ENCODE peak calls at places on chromosome 6, in four cellular contexts. Z is uterus, O is heart right ventricle, L is thoracic aorta. A is an unnamed sample. For H3K4me1, the result is how much of the 10 kb centered on the place peaks cover.

GRCh38 chr6:97177905-97178304 is 105.1 kb downstream of the MMS22L start:
- DNase-seq in Z (no peak), O (no peak), L (no peak), A (no peak)

GRCh38 chr6:115838763-115839401 is 221.8 kb downstream of the FRK start:
- DNase-seq in Z (no peak), O (no peak), L (no peak), A (no peak)

GRCh38 chr6:161922631-161923119 is 648.8 kb upstream of the AGPAT4 start:
- DNase-seq in Z (no peak), O (peak), L (no peak), A (peak)

GRCh38 chr6:166422201-166422940 is 39.6 kb upstream of the MPC1 start:
- DNase-seq in Z (no peak), O (no peak), L (no peak), A (no peak)

GRCh38 chr6:7633361-7633760 is 43.4 kb downstream of the SNRNP48 start:
- DNase-seq in Z (no peak), O (no peak), L (no peak), A (no peak)

GRCh38 chr6:129501401-129502051 is 208.5 kb downstream of the ARHGAP18 start:
- DNase-seq in Z (peak), O (peak), L (peak), A (peak)

GRCh38 chr6:75855047-75855446 is 106.0 kb downstream of the MYO6 start:
- DNase-seq in Z (no peak), O (no peak), L (no peak), A (peak)

GRCh38 chr6:145260491-145260890 is 474.8 kb downstream of the EPM2A start:
- DNase-seq in Z (no peak), O (no peak), L (no peak), A (no peak)

GRCh38 chr6:39169448-39170344 is 54.7 kb upstream of the SAYSD1 start:
- DNase-seq in Z (peak), O (no peak), L (no peak), A (no peak)

GRCh38 chr6:6781877-6782236 is 193.3 kb downstream of the LY86 start:
- DNase-seq in Z (no peak), O (no peak), L (no peak), A (no peak)

GRCh38 chr6:152748843-152749242 is 1.8 kb upstream of the VIP start:
- DNase-seq in Z (no peak), O (no peak), L (no peak), A (no peak)

GRCh38 chr6:15623282-15624116 is 39.3 kb downstream of the DTNBP1 start:
- DNase-seq in Z (no peak), O (no peak), L (no peak), A (no peak)

GRCh38 chr6:83083476-83083875 is 16.0 kb downstream of the DOP1A start:
- DNase-seq in Z (no peak), O (no peak), L (no peak), A (no peak)

GRCh38 chr6:48236375-48236774 is 125.4 kb upstream of the PTCHD4 start:
- DNase-seq in Z (no peak), O (no peak), L (no peak), A (no peak)

GRCh38 chr6:161921602-161922400 is 647.9 kb upstream of the AGPAT4 start:
- DNase-seq in Z (no peak), O (no peak), L (no peak), A (no peak)

GRCh38 chr6:13495818-13496217 is 8.4 kb upstream of the GFOD1 start:
- DNase-seq in Z (no peak), O (no peak), L (no peak), A (no peak)

GRCh38 chr6:106731144-106731842 is 101.9 kb downstream of the QRSL1 start:
- DNase-seq in Z (no peak), O (no peak), L (no peak), A (no peak)

GRCh38 chr6:166778776-166779175 is 151.7 kb upstream of the RPS6KA2 start:
- DNase-seq in Z (no peak), O (no peak), L (no peak), A (no peak)

GRCh38 chr6:146433881-146434741 is 109.5 kb upstream of the RAB32 start:
- DNase-seq in Z (no peak), O (no peak), L (no peak), A (peak)

GRCh38 chr6:37480118-37480736 is 19.5 kb downstream of the CCDC167 start:
- DNase-seq in Z (no peak), O (no peak), L (no peak), A (no peak)

GRCh38 chr6:465531-466348 is 74.2 kb downstream of the IRF4 start:
- DNase-seq in Z (no peak), O (no peak), L (no peak), A (no peak)

GRCh38 chr6:320351-321157 is 28.3 kb downstream of the DUSP22 start:
- DNase-seq in Z (no peak), O (no peak), L (no peak), A (peak)

GRCh38 chr6:444653-445275 is 53.2 kb downstream of the IRF4 start:
- DNase-seq in Z (no peak), O (no peak), L (no peak), A (no peak)

GRCh38 chr6:85672050-85672449 is 29.4 kb upstream of the SYNCRIP start:
- DNase-seq in Z (no peak), O (no peak), L (no peak), A (no peak)

GRCh38 chr6:9401936-9402335 is 966.6 kb upstream of the SLC35B3 start:
- DNase-seq in Z (no peak), O (no peak), L (no peak), A (no peak)

GRCh38 chr6:125310994-125311649 is 9.4 kb upstream of the HDDC2 start:
- DNase-seq in Z (no peak), O (no peak), L (no peak), A (no peak)

GRCh38 chr6:69816569-69816968 is 19.8 kb upstream of the LMBRD1 start:
- DNase-seq in Z (no peak), O (no peak), L (no peak), A (no peak)

GRCh38 chr6:139531148-139531547 is 156.7 kb upstream of the CITED2 start:
- DNase-seq in Z (no peak), O (no peak), L (no peak), A (no peak)

GRCh38 chr6:14804444-14805210 is 441.2 kb upstream of the JARID2 start:
- DNase-seq in Z (peak), O (peak), L (peak), A (peak)

GRCh38 chr6:22149501-22150490 is 147.0 kb downstream of the PRL start:
- DNase-seq in Z (no peak), O (no peak), L (no peak), A (no peak)

GRCh38 chr6:22152871-22153270 is 144.0 kb downstream of the PRL start:
- DNase-seq in Z (no peak), O (no peak), L (no peak), A (no peak)

GRCh38 chr6:22151892-22152291 is 144.9 kb downstream of the PRL start:
- DNase-seq in Z (no peak), O (no peak), L (no peak), A (no peak)

GRCh38 chr6:22157233-22157632 is 139.6 kb downstream of the PRL start:
- DNase-seq in Z (no peak), O (no peak), L (no peak), A (no peak)

GRCh38 chr6:22153384-22154158 is 143.3 kb downstream of the PRL start:
- DNase-seq in Z (no peak), O (no peak), L (no peak), A (no peak)
- H3K4me1 ChIP-seq in Z (under half), O (under half), L (under half), A (under half)

GRCh38 chr6:42201382-42201781 is 6.6 kb upstream of the GUCA1B start:
- DNase-seq in Z (no peak), O (no peak), L (no peak), A (no peak)

GRCh38 chr6:42200035-42200434 is 5.3 kb upstream of the GUCA1B start:
- DNase-seq in Z (peak), O (no peak), L (no peak), A (no peak)

GRCh38 chr6:42197574-42198362 is 3.0 kb upstream of the GUCA1B start:
- DNase-seq in Z (peak), O (no peak), L (no peak), A (no peak)

GRCh38 chr6:42203217-42203616 is 8.5 kb upstream of the GUCA1B start:
- DNase-seq in Z (no peak), O (no peak), L (no peak), A (no peak)

DNA sequence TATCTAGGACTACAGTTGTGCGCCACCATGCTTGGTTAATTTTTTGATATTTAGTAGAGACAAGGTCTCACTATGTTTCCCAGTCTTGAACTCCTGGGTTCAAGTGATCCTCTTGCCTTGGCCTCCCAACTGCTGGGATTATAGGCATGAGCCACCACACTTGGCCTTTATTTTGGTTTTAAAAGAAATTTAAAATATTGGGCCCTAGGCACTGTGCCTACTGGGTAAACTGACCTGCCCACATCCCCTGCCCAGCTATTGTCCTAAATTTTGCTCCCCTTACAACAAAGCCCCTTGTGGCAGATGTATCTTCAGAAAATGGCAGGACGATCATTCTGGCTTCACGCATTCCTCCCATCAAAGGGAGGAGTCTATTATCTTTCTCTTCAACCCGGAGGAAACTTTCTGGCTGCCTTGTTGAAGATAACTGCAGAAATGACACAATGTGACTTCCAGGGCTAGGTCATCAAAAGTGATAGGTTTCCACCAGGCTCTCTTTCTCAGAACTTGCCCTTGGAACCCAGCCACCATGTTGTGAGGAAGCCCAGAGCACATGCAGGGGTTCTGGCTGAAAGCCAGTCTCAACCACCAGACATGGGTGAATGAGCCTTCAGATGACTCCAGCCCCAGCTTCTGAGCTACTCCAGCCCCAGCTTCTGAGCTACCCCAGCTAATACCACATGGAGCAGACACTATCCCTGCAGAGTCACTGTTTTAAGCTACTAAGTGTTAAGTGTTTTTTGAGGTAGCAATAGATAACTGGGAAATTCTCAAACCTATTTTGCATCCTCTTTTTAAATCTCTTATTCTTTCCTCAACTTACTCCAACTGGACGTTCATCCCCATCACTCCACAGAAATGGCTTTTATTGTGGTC is 4.6 kb upstream of the GUCA1B start:
- DNase-seq in Z (peak), O (no peak), L (no peak), A (no peak)
- H3K4me3 ChIP-seq in Z (no peak), O (no peak), L (no peak), A (no peak)

GRCh38 chr6:33428891-33429744 is 9.3 kb downstream of the SYNGAP1 start:
- DNase-seq in Z (no peak), O (no peak), L (no peak), A (peak)
- H3K4me1 ChIP-seq in Z (under half), O (under half), L (half or more), A (under half)

GRCh38 chr6:36340671-36341454 is 4.2 kb upstream of the BNIP5 start:
- DNase-seq in Z (peak), O (peak), L (peak), A (peak)
- H3K4me3 ChIP-seq in Z (no peak), O (peak), L (peak), A (no peak)

DNA sequence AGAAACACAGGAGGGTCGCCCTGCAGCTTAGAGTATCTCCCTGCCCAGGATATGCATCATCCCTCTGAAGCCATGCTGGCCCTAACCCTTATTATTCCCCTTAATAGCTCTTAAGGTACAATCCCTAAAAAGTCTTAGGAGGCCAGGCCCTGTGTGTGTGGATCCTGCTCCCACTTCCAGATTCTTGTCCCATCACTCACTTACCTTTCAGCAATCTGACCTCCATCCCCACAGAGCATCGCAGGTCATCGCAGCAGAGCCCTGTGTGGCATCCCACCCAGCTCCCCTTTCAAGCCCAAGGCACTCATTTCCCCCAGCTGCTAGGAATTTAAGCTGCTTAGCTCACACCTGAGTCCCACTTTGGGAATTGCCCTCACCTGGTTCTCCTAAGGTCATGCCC is 223.8 kb upstream of the SMLR1 start:
- DNase-seq in Z (no peak), O (no peak), L (no peak), A (no peak)
- H3K4me1 ChIP-seq in Z (under half), O (under half), L (under half), A (under half)

GRCh38 chr6:157546366-157546765 is 165.4 kb downstream of the ZDHHC14 start:
- DNase-seq in Z (no peak), O (no peak), L (no peak), A (no peak)
- H3K4me3 ChIP-seq in Z (no peak), O (no peak), L (no peak), A (no peak)

GRCh38 chr6:30761791-30762429 is 17.6 kb upstream of the IER3 start:
- DNase-seq in Z (no peak), O (no peak), L (no peak), A (no peak)
- H3K4me1 ChIP-seq in Z (under half), O (under half), L (under half), A (under half)

DNA sequence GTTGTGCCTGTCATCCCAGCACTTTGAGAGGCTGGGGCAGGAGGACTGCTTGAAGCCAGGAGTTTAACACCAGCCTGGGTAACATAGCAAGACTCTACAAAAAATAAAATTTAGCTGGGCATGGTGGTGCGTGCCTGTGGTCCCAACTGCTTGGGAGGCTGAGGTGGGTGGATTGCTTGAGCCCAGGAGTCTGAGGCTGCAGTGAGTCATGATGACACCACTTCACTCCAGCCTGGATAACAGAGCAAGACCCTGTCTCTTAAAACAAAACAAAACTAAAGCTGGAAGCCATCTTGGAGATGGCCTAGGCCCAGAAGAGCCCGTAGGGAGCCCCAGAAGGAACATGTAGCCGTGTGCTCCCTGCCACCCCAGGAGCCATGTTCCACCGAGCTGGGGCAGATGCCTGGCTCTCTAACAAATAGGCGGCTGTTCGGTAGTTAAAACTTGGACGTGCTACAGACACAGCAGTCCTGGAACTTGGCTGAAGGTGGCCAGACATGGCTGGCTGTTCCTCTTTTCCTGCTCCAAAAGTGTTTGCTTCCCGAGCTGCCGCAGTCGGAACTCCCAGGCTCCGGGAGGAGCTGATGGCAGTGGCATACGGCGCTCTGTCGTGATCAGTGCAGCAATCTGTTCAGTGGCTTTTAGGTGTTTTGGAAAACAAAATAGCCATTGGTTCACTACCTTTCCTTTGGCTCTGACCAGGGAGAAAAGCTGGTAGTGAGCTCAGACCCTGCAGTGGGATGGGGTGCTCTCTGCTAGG is 37.0 kb downstream of the DYNLT1 start:
- DNase-seq in Z (no peak), O (no peak), L (no peak), A (peak)
- H3K4me3 ChIP-seq in Z (no peak), O (no peak), L (no peak), A (no peak)

GRCh38 chr6:33692078-33692759 is 19.3 kb downstream of the UQCC2 start:
- DNase-seq in Z (no peak), O (peak), L (no peak), A (peak)

GRCh38 chr6:33693186-33694158 is 18.0 kb downstream of the UQCC2 start:
- DNase-seq in Z (no peak), O (peak), L (no peak), A (peak)

GRCh38 chr6:33691456-33692077 is 19.9 kb downstream of the UQCC2 start:
- DNase-seq in Z (no peak), O (no peak), L (no peak), A (no peak)

GRCh38 chr6:33694401-33694931 is 17.0 kb downstream of the UQCC2 start:
- DNase-seq in Z (peak), O (peak), L (no peak), A (peak)

GRCh38 chr6:33692760-33693158 is 18.7 kb downstream of the UQCC2 start:
- DNase-seq in Z (no peak), O (peak), L (no peak), A (no peak)
- H3K4me1 ChIP-seq in Z (under half), O (half or more), L (under half), A (under half)

GRCh38 chr6:110419028-110419739 is 3.8 kb upstream of the DDO start:
- DNase-seq in Z (no peak), O (no peak), L (no peak), A (no peak)

GRCh38 chr6:110414669-110415296 is 592 bp downstream of the DDO start:
- DNase-seq in Z (no peak), O (no peak), L (no peak), A (no peak)

GRCh38 chr6:110410534-110410933 is 4.8 kb downstream of the DDO start:
- DNase-seq in Z (no peak), O (no peak), L (no peak), A (no peak)

GRCh38 chr6:110412258-110412839 is 3.0 kb downstream of the DDO start:
- DNase-seq in Z (no peak), O (no peak), L (no peak), A (no peak)

DNA sequence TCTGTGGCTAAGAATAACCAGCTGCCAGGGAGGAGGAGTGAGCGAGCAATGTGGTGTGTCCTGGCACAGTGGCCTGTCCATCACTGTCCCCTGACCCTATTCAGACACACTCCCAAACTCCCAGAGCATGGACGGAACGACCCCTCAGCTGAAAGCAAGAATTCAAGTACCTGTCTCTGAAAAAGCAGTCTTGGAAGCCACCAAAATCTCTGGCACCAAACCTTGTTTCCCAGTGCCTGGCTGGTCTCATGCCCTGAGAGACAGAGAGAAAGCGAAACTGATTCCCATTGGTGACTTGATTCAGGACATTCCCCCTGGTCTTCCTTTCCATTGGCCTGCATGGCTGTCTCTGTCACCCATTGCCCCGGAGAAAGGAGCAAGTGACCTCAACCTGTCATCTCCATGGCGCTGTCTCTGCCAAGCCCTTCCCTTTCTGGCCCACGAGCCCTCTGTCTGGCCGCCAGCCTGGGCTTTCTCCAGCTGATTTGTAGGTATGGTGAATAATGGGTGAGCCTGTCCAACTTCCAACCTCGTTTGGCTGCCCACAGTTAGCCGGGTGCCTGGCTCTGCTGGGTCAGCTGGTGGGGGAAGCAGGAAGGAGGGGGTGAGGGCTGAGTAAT is at the start of gene DDO:
- DNase-seq in Z (peak), O (peak), L (peak), A (peak)
- H3K4me3 ChIP-seq in Z (peak), O (peak), L (peak), A (peak)